ENCODE peak calls at places on chromosomes 7 and 10, in five cellular contexts. O is endothelial cell of umbilical vein, F is transverse colon, A is spleen, J is heart left ventricle. S is an unnamed sample.

GRCh38 chr7:47266131-47266706 is 315.7 kb downstream of the TNS3 start:
- DNase-seq in O (peak), F (peak), A (peak), J (peak), S (peak)

GRCh38 chr7:79761876-79762429 is 308.5 kb upstream of the MAGI2 start:
- DNase-seq in O (peak), F (no peak), A (no peak), J (no peak), S (no peak)

GRCh38 chr10:46546591-46547330 is 9.7 kb downstream of the GPRIN2 start:
- DNase-seq in O (no peak), F (peak), A (peak), J (peak), S (peak)

GRCh38 chr10:88923525-88923924 is 29.0 kb downstream of the ACTA2 start:
- DNase-seq in O (no peak), F (no peak), A (no peak), J (no peak), S (no peak)

GRCh38 chr10:43958071-43958432 is 309.4 kb upstream of the ZNF32 start:
- DNase-seq in O (no peak), F (no peak), A (peak), J (no peak), S (no peak)

GRCh38 chr7:100545636-100546128 is 6.7 kb downstream of the AGFG2 start:
- DNase-seq in O (peak), F (peak), A (no peak), J (no peak), S (no peak)

GRCh38 chr10:73956476-73957338 is 41.2 kb upstream of the VCL start:
- DNase-seq in O (peak), F (no peak), A (peak), J (no peak), S (no peak)

GRCh38 chr10:60718891-60719290 is 59.4 kb upstream of the CDK1 start:
- DNase-seq in O (no peak), F (no peak), A (no peak), J (no peak), S (no peak)

GRCh38 chr10:85618841-85619240 is 747.8 kb downstream of the GRID1 start:
- DNase-seq in O (no peak), F (no peak), A (no peak), J (no peak), S (no peak)

GRCh38 chr10:27687808-27688207 is 57.8 kb downstream of the MKX start:
- DNase-seq in O (no peak), F (no peak), A (no peak), J (no peak), S (no peak)

GRCh38 chr10:131933695-131934086 is 32.9 kb downstream of the PPP2R2D start:
- DNase-seq in O (no peak), F (no peak), A (no peak), J (no peak), S (no peak)
- H3K27ac ChIP-seq in O (no peak), F (peak), A (no peak), J (no peak), S (peak)

GRCh38 chr7:6578114-6579084 is 1.1 kb downstream of the ZDHHC4 start:
- DNase-seq in O (no peak), F (no peak), A (no peak), J (no peak), S (no peak)
- TF ChIP-seq POLR2A in O (no peak), F (no peak), A (no peak), J (no peak), S (no peak)

GRCh38 chr7:139681812-139682135 is 96.0 kb downstream of the HIPK2 start:
- DNase-seq in O (no peak), F (no peak), A (no peak), J (no peak), S (no peak)

GRCh38 chr7:139680676-139681462 is 96.9 kb downstream of the HIPK2 start:
- DNase-seq in O (peak), F (no peak), A (peak), J (peak), S (peak)

GRCh38 chr7:139682136-139683013 is 95.4 kb downstream of the HIPK2 start:
- DNase-seq in O (no peak), F (no peak), A (no peak), J (no peak), S (no peak)

GRCh38 chr7:139681463-139681755 is 96.4 kb downstream of the HIPK2 start:
- DNase-seq in O (no peak), F (no peak), A (no peak), J (no peak), S (no peak)

GRCh38 chr7:139679731-139680594 is 97.8 kb downstream of the HIPK2 start:
- DNase-seq in O (peak), F (no peak), A (no peak), J (no peak), S (no peak)
- H3K4me3 ChIP-seq in O (no peak), F (no peak), A (no peak), J (no peak), S (no peak)

GRCh38 chr7:26153246-26153822 is 1.3 kb downstream of the NFE2L3 start:
- DNase-seq in O (peak), F (peak), A (no peak), J (no peak), S (no peak)

GRCh38 chr7:26151650-26151952 is 397 bp upstream of the NFE2L3 start:
- DNase-seq in O (no peak), F (no peak), A (no peak), J (no peak), S (no peak)

GRCh38 chr7:26149391-26149977 is 2.5 kb upstream of the NFE2L3 start:
- DNase-seq in O (no peak), F (no peak), A (no peak), J (no peak), S (no peak)

GRCh38 chr7:26151953-26152781 is at the start of gene NFE2L3:
- DNase-seq in O (peak), F (peak), A (peak), J (peak), S (no peak)

GRCh38 chr7:26151096-26151495 is 902 bp upstream of the NFE2L3 start:
- DNase-seq in O (no peak), F (no peak), A (no peak), J (no peak), S (no peak)
- H3K27ac ChIP-seq in O (no peak), F (no peak), A (no peak), J (no peak), S (no peak)

GRCh38 chr7:157138424-157139141 is at the start of gene UBE3C:
- DNase-seq in O (peak), F (peak), A (peak), J (peak), S (peak)
- TF ChIP-seq POLR2A in O (peak), F (peak), A (peak), J (no peak), S (peak)